ENCODE peak calls at places on chromosomes 7 and 10, in ten cellular contexts. V is Peyer's patch, I is lower leg skin, N is adrenal gland, Y is breast epithelium, C is HCT116, Z is heart left ventricle, O is prostate gland, W is transverse colon, F is IMR-90. X is an unnamed sample.

GRCh38 chr7:154777023-154777422 is 225.9 kb downstream of the PAXIP1 start:
- DNase-seq in V (no peak), I (no peak), N (no peak), Y (no peak), C (peak), Z (no peak), O (no peak), W (no peak), F (no peak), X (no peak)

GRCh38 chr10:60314306-60314940 is 75.3 kb downstream of the ANK3 start:
- DNase-seq in V (no peak), I (no peak), N (no peak), Y (no peak), C (peak), Z (no peak), O (no peak), W (no peak), F (peak), X (no peak)

GRCh38 chr10:85657478-85658113 is 709.0 kb downstream of the GRID1 start:
- DNase-seq in V (no peak), I (no peak), N (no peak), Y (no peak), C (no peak), Z (no peak), O (no peak), W (no peak), F (no peak), X (no peak)

GRCh38 chr10:70331486-70332268 is 47.9 kb upstream of the NPFFR1 start:
- DNase-seq in V (peak), I (peak), N (peak), Y (peak), C (peak), Z (peak), O (peak), W (peak), F (peak), X (peak)

GRCh38 chr7:99375070-99375807 is 709 bp downstream of the ARPC1B start:
- DNase-seq in V (peak), I (peak), N (peak), Y (no peak), C (no peak), Z (peak), O (peak), W (peak), F (peak), X (peak)

GRCh38 chr7:3168869-3169268 is 125.2 kb upstream of the CARD11 start:
- DNase-seq in V (no peak), I (no peak), N (no peak), Y (no peak), C (no peak), Z (no peak), O (no peak), W (no peak), F (no peak), X (no peak)

GRCh38 chr7:157151626-157152339 is 13.1 kb downstream of the UBE3C start:
- DNase-seq in V (no peak), I (no peak), N (no peak), Y (no peak), C (no peak), Z (no peak), O (no peak), W (no peak), F (no peak), X (no peak)

GRCh38 chr10:87960230-87960629 is 96.8 kb downstream of the PTEN start:
- DNase-seq in V (no peak), I (no peak), N (no peak), Y (no peak), C (no peak), Z (no peak), O (no peak), W (no peak), F (peak), X (no peak)

GRCh38 chr10:2508971-2509605 is 558.3 kb upstream of the PFKP start:
- DNase-seq in V (no peak), I (no peak), N (no peak), Y (no peak), C (no peak), Z (no peak), O (no peak), W (no peak), F (peak), X (no peak)

GRCh38 chr10:73486601-73487000 is 9.2 kb downstream of the PPP3CB start:
- DNase-seq in V (no peak), I (no peak), N (no peak), Y (no peak), C (no peak), Z (no peak), O (no peak), W (no peak), F (no peak), X (no peak)

GRCh38 chr10:79084012-79084971 is 15.5 kb downstream of the ZMIZ1 start:
- DNase-seq in V (peak), I (peak), N (peak), Y (peak), C (no peak), Z (peak), O (peak), W (peak), F (peak), X (peak)

GRCh38 chr10:6445671-6446278 is 134.3 kb downstream of the PRKCQ start:
- DNase-seq in V (peak), I (peak), N (peak), Y (peak), C (peak), Z (peak), O (no peak), W (peak), F (peak), X (peak)

GRCh38 chr7:86453454-86453853 is 190.3 kb upstream of the GRM3 start:
- DNase-seq in V (no peak), I (no peak), N (no peak), Y (no peak), C (no peak), Z (no peak), O (no peak), W (no peak), F (no peak), X (no peak)

GRCh38 chr10:5941579-5941978 is 35.8 kb downstream of the IL15RA start:
- DNase-seq in V (no peak), I (no peak), N (no peak), Y (no peak), C (no peak), Z (no peak), O (no peak), W (no peak), F (no peak), X (no peak)

GRCh38 chr7:94397721-94398120 is 3.0 kb downstream of the COL1A2 start:
- DNase-seq in V (no peak), I (no peak), N (no peak), Y (no peak), C (no peak), Z (no peak), O (no peak), W (no peak), F (no peak), X (no peak)
- H3K4me3 ChIP-seq in V (peak), I (no peak), N (no peak), Y (peak), C (no peak), Z (peak), O (no peak), W (no peak), F (peak), X (no peak)

DNA sequence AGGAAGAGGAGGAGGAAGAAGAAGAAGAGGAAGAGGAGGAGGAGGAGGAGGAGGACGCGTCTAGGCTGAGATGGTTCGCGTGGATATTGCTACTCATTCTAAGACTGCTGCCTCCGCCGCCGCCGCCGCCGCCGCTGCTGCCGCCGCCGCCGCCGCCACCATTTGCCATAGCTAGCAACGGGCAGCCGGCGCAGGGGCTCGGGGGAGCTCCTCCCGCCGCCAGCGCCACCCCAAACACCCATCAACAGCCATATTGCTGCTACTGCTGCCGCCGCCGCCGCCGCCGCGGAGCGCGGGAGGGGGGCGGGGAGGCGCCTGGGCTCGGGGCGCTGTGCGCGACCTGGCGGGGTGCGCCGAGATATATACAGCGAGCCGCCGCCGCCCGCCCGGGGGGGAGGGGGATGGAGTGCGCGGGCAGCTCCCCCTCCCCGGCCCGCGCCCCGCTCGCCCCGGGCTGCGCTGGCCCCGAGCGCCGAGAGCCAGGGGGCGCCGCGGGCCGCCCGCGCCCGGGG is at the start of gene KCNMA1:
- DNase-seq in V (no peak), I (no peak), N (no peak), Y (no peak), C (no peak), Z (peak), O (no peak), W (peak), F (no peak), X (no peak)
- TF ChIP-seq POLR2A in V (no peak), I (no peak), N (no peak), Y (no peak), C (no peak), Z (no peak), O (no peak), W (no peak), F (no peak), X (no peak)

GRCh38 chr7:142842251-142842766 is 12.6 kb upstream of the EPHB6 start:
- DNase-seq in V (no peak), I (no peak), N (no peak), Y (no peak), C (no peak), Z (no peak), O (no peak), W (no peak), F (no peak), X (no peak)
- H3K4me3 ChIP-seq in V (no peak), I (no peak), N (no peak), Y (no peak), C (no peak), Z (no peak), O (no peak), W (no peak), F (no peak), X (no peak)

GRCh38 chr10:102641398-102641797 is 2.9 kb upstream of the TRIM8 start:
- DNase-seq in V (no peak), I (no peak), N (no peak), Y (no peak), C (no peak), Z (no peak), O (no peak), W (no peak), F (no peak), X (no peak)

GRCh38 chr10:102643346-102644065 is 773 bp upstream of the TRIM8 start:
- DNase-seq in V (peak), I (peak), N (peak), Y (peak), C (peak), Z (peak), O (peak), W (peak), F (peak), X (peak)

GRCh38 chr10:102641880-102642552 is 2.3 kb upstream of the TRIM8 start:
- DNase-seq in V (peak), I (peak), N (peak), Y (peak), C (peak), Z (peak), O (peak), W (peak), F (peak), X (peak)

GRCh38 chr10:102644066-102644645 is at the start of gene TRIM8:
- DNase-seq in V (peak), I (no peak), N (no peak), Y (no peak), C (no peak), Z (peak), O (no peak), W (peak), F (no peak), X (peak)

DNA sequence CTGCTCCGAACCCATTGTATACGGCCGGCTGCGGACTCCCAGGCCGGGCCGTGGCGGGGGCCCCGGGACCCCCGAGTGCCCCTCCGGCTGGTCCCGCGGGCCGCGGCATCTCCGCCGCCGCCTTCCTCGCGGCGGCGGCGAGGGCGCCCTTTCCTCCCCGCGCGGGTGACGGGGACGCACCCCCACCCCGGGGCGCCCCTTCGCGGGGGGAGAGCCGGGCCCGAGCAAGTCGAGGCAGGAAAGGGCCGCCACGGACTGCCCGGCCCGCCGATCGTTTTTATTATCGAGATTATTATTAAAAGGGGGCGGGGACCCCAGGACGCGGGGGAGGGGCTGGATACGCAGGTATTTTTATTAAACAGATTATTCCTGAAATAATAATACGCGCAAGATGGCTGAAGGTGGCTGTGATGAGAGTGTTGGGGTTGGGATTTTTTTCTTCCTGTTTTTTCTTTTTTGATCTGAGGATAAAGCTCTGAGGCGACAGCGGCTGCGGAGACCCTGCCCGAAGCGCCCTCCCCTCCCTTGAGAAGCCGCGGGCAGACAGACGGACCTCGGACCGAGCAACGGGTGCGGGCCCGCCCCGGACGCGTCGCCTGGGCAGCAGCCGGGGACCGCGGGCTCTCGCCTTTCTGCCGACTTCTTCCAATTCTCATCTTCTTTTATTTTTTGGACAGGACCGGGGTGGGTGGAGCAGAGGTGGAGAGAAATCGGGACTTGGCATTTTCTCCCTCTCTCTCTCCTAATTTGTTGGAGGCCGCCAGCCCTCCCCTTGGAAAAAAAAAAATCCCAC is 1.5 kb upstream of the TRIM8 start:
- DNase-seq in V (peak), I (peak), N (peak), Y (peak), C (peak), Z (no peak), O (peak), W (peak), F (peak), X (peak)
- TF ChIP-seq POLR2A in V (peak), I (no peak), N (peak), Y (peak), C (peak), Z (peak), O (peak), W (peak), F (peak), X (no peak)

GRCh38 chr7:150722403-150723065 is 6.1 kb downstream of the GIMAP1 start:
- DNase-seq in V (no peak), I (no peak), N (no peak), Y (no peak), C (no peak), Z (no peak), O (no peak), W (no peak), F (no peak), X (no peak)
- H3K4me3 ChIP-seq in V (no peak), I (no peak), N (no peak), Y (peak), C (no peak), Z (peak), O (no peak), W (no peak), F (no peak), X (peak)

GRCh38 chr10:11270135-11270857 is 252.6 kb downstream of the CELF2 start:
- DNase-seq in V (peak), I (no peak), N (peak), Y (peak), C (peak), Z (peak), O (peak), W (peak), F (peak), X (peak)
- TF ChIP-seq POLR2A in V (no peak), I (no peak), N (no peak), Y (no peak), C (no peak), Z (no peak), O (no peak), W (no peak), F (no peak), X (no peak)

GRCh38 chr7:6228363-6228762 is 44.1 kb downstream of the CYTH3 start:
- DNase-seq in V (no peak), I (no peak), N (no peak), Y (no peak), C (no peak), Z (peak), O (no peak), W (no peak), F (peak), X (no peak)
- H3K4me3 ChIP-seq in V (no peak), I (no peak), N (no peak), Y (peak), C (no peak), Z (peak), O (no peak), W (no peak), F (peak), X (no peak)

GRCh38 chr7:77537595-77538185 is 595 bp downstream of the PTPN12 start:
- DNase-seq in V (peak), I (peak), N (peak), Y (no peak), C (no peak), Z (peak), O (peak), W (peak), F (no peak), X (peak)
- TF ChIP-seq POLR2A in V (no peak), I (no peak), N (no peak), Y (peak), C (no peak), Z (no peak), O (peak), W (peak), F (peak), X (no peak)

DNA sequence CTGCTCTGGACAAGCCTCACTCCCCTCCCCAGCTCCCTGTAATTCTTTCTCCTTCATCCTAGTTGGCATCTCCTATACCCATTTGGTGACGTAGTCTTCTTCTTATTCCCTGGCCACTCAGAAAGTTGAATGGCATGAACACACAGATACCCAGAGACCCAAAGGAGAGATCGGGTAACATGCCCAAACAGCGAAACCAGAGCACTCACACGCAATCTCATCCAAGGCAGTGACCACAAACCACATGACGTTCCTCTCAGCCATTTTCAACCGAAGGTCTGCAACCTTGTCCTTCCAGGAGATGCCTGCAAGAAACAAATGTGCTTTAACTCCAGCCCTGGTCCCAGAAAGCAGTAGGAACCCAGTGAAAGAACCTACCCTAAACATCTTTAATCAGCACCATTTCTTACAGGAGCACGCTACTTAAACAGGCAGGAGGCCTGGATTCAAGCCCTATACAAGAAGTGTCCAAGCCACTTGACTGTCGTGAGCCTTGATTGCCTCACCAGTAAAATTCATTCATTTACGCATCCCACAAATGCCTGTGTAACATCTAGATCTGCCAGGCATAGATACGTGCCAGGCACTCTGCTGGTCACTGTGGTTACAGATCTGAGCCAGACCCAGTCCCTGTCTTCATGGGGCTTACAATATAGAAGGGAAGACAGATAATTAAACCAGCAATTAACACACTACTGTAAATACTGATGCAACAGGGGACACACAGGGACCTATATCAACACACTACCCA is 37.1 kb downstream of the XPNPEP1 start:
- DNase-seq in V (no peak), I (no peak), N (no peak), Y (no peak), C (no peak), Z (no peak), O (no peak), W (no peak), F (no peak), X (no peak)
- H3K4me3 ChIP-seq in V (no peak), I (no peak), N (no peak), Y (no peak), C (no peak), Z (no peak), O (no peak), W (no peak), F (no peak), X (no peak)

GRCh38 chr10:96595741-96596140 is 8.9 kb upstream of the TM9SF3 start:
- DNase-seq in V (no peak), I (no peak), N (no peak), Y (no peak), C (no peak), Z (no peak), O (no peak), W (no peak), F (no peak), X (no peak)

GRCh38 chr10:96600337-96600736 is 13.5 kb upstream of the TM9SF3 start:
- DNase-seq in V (no peak), I (no peak), N (no peak), Y (no peak), C (no peak), Z (no peak), O (peak), W (peak), F (no peak), X (peak)

GRCh38 chr10:96596422-96597407 is 9.9 kb upstream of the TM9SF3 start:
- DNase-seq in V (no peak), I (no peak), N (no peak), Y (no peak), C (no peak), Z (no peak), O (no peak), W (no peak), F (no peak), X (no peak)

DNA sequence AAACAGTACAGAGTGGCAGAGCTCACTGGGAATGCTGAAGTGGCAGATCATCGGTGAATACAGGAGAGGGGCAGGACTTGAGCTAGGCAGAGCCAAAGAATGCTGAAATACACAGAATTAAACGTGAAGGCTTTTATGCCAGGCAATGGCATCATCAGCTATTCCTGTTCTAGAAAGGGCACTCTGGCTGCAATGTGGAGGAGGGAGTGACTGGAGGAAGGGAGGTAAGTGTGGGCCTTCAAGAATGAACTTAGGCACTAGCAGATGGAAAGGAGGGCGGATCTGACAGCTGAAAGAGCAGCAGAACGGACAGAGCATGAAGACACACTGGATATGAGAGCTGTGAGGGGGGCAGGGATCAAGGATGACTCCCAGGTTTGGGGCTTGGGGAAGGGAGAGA is 12.0 kb upstream of the TM9SF3 start:
- DNase-seq in V (no peak), I (no peak), N (no peak), Y (no peak), C (no peak), Z (no peak), O (no peak), W (no peak), F (no peak), X (no peak)
- TF ChIP-seq POLR2A in V (no peak), I (no peak), N (no peak), Y (no peak), C (no peak), Z (no peak), O (no peak), W (no peak), F (no peak), X (no peak)